ENCODE peak calls at places on chromosome 22, in five cellular contexts. S is HepG2, N is GM12878, U is H1, W is K562. L is an unnamed sample.

GRCh38 chr22:32199961-32200360 is 4.9 kb downstream of the RFPL2 start:
- DNase-seq in S (no peak), N (no peak), U (peak), W (no peak), L (no peak)

GRCh38 chr22:44423556-44423955 is 74.5 kb downstream of the RTL6 start:
- DNase-seq in S (no peak), N (no peak), U (no peak), W (no peak), L (no peak)

GRCh38 chr22:21642584-21643448 is 714 bp downstream of the SDF2L1 start:
- DNase-seq in S (peak), N (no peak), U (peak), W (peak), L (no peak)

GRCh38 chr22:50684986-50685385 is 12.4 kb downstream of the SHANK3 start:
- DNase-seq in S (no peak), N (no peak), U (no peak), W (no peak), L (no peak)

GRCh38 chr22:44395116-44396005 is 82.6 kb upstream of the SHISAL1 start:
- DNase-seq in S (no peak), N (no peak), U (peak), W (no peak), L (no peak)

GRCh38 chr22:25722223-25723015 is 19.6 kb upstream of the MYO18B start:
- DNase-seq in S (no peak), N (no peak), U (no peak), W (no peak), L (no peak)

GRCh38 chr22:24157783-24158170 is 23.5 kb upstream of the SUSD2 start:
- DNase-seq in S (no peak), N (no peak), U (no peak), W (no peak), L (no peak)

GRCh38 chr22:27985323-27986275 is 66.5 kb upstream of the PITPNB start:
- DNase-seq in S (no peak), N (no peak), U (peak), W (no peak), L (no peak)

GRCh38 chr22:41911292-41911611 is 3.6 kb downstream of the SHISA8 start:
- DNase-seq in S (no peak), N (no peak), U (no peak), W (no peak), L (no peak)

GRCh38 chr22:41935015-41935908 is 8.7 kb upstream of the TNFRSF13C start:
- DNase-seq in S (no peak), N (no peak), U (no peak), W (no peak), L (no peak)

GRCh38 chr22:31089101-31090100 is 8.3 kb downstream of the SMTN start:
- DNase-seq in S (no peak), N (no peak), U (peak), W (peak), L (no peak)

GRCh38 chr22:36946436-36947158 is 33.2 kb downstream of the CSF2RB start:
- DNase-seq in S (no peak), N (no peak), U (no peak), W (no peak), L (no peak)

GRCh38 chr22:29914991-29915390 is 32.0 kb downstream of the MTMR3 start:
- DNase-seq in S (no peak), N (no peak), U (no peak), W (no peak), L (no peak)

GRCh38 chr22:19941365-19942070 is at the start of the genes COMT and TXNRD2:
- DNase-seq in S (no peak), N (no peak), U (no peak), W (peak), L (no peak)

GRCh38 chr22:24516301-24516737 is 21.2 kb downstream of the UPB1 start:
- DNase-seq in S (peak), N (no peak), U (no peak), W (no peak), L (no peak)

GRCh38 chr22:23688121-23688520 is 2.7 kb upstream of the RGL4 start:
- DNase-seq in S (no peak), N (no peak), U (no peak), W (no peak), L (no peak)

GRCh38 chr22:39832627-39833074 is 60.9 kb downstream of the ENTHD1 start:
- DNase-seq in S (no peak), N (no peak), U (no peak), W (peak), L (no peak)

GRCh38 chr22:17769013-17769715 is 5.1 kb downstream of the BID start:
- DNase-seq in S (no peak), N (no peak), U (no peak), W (no peak), L (no peak)

GRCh38 chr22:20211409-20211996 is 56.6 kb downstream of the RTN4R start:
- DNase-seq in S (no peak), N (no peak), U (no peak), W (no peak), L (no peak)

GRCh38 chr22:26949193-26949592 is 291.8 kb downstream of the MIAT start:
- DNase-seq in S (no peak), N (no peak), U (no peak), W (peak), L (no peak)
- TF ChIP-seq MAX in S (no peak), N (no peak), U (no peak), W (no peak), L (no peak)

DNA sequence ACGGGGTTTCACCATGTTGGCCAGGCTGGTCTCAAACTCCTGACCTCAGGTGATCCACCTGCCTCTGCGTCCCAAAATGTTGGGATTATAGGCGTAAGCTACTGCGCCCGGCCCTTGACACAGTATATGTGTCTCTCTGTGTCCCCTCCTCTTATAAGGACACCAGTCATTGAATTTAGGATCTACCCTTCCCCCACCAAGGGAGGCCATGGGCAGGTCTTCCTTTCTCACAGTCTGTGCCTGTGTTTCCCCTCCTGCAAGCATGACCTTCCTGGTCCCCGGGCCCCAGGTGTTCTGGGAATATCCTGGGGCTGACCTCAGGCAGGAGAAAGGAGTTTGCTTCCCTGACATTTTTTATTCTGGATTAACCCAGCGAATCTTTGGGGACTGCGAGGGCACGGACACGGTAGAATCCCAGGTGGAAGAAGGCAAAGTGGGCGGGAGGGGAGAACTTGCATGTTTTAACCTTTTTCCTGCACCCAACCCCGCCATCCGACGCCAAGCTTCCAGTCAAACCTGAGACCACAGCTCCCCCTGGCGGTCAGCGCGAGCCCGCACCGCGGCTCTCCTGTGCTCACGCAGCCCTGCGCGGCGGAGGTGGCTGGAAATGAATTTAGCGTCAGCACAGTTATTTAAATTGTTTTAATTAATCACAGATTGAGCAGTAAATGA is 42.1 kb upstream of the ISX start:
- DNase-seq in S (no peak), N (no peak), U (peak), W (peak), L (peak)
- TF ChIP-seq CEBPB in S (no peak), N (no peak), U (no peak), W (no peak), L (no peak)

DNA sequence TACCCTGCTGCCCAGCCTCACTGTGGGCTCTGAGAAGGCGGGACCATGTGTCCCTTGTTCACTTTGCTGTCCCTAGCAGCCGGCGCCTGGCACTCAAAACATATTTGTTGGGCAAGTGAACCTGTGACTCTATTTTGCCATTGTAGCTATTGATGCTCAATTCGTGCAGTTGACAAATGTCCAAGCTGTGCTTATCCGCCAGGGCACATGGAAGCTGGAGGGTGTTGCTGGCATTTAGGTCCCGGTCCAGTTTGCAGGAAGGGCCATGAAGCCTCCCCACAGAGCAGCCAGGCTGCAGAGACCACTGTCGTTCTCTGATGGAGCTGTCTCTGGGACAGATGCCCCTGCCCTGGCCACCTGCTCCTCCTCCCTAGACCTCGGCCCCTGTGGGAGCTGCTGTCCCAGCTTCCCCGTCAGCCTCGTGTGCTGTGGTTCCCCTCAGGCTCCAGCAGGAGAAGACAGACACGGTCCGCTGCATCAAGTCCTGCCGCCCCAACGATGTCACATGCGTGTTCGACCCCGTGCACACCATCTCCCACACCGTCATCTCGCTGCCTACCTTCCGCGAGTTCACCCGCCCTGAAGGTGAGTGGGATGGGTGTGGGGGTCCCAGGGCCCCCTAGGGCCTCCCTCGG is 71.5 kb downstream of the FBLN1 start:
- DNase-seq in S (no peak), N (no peak), U (no peak), W (no peak), L (no peak)
- TF ChIP-seq SRF in S (no peak), N (no peak), U (no peak), W (no peak), L (no peak)

DNA sequence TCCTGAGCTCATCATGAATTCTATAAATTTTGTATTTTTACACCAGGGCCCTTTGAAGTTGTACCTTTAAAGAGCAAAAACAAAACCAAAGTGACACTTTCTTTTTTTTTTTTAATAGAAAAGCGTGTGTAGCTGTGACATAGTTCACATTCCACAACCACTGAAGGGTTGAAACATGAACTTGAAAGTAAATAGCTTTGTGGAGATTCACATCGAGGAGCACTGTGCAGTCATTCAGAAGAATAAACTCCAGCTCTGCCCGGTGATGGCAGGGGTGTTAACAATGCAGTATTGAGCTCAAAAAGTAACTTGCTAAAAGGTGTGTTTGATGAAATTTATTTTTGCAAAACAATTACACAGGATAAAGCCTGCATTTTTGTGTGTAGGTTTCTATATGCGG is 1166.2 kb downstream of the TBC1D22A start:
- DNase-seq in S (no peak), N (no peak), U (no peak), W (no peak), L (no peak)
- TF ChIP-seq MAX in S (no peak), N (no peak), U (no peak), W (no peak), L (no peak)

GRCh38 chr22:35540600-35541253 is at the start of gene RASD2:
- DNase-seq in S (no peak), N (no peak), U (peak), W (peak), L (no peak)
- TF ChIP-seq CEBPB in S (no peak), N (no peak), U (no peak), W (no peak), L (no peak)

GRCh38 chr22:48563966-48564330 is 1263.7 kb downstream of the BRD1 start:
- DNase-seq in S (no peak), N (no peak), U (no peak), W (no peak), L (no peak)
- TF ChIP-seq SRF in S (no peak), N (no peak), U (no peak), W (no peak), L (no peak)

L was measured in HCT116.